ENCODE peak calls at places on chromosomes 4 and X, in ten cellular contexts. M, F, C, P, X, O, R, E, K and Q are unnamed samples.

GRCh38 chr4:89496851-89497250 is 189.3 kb upstream of the GPRIN3 start:
- DNase-seq in M (no peak), C (no peak), F (no peak), K (no peak), P (no peak), X (no peak), O (peak; percentile 40), R (no peak), E (no peak), Q (no peak)

GRCh38 chr4:37922323-37922722 is 31.4 kb downstream of the TBC1D1 start:
- DNase-seq in F (no peak), C (no peak), E (no peak), K (no peak), O (peak; percentile 34), P (no peak), M (no peak), X (no peak), R (no peak), Q (no peak)

GRCh38 chrX:19721726-19722370 is 165.6 kb downstream of the SH3KBP1 start:
- DNase-seq in C (no peak), K (no peak), E (no peak), R (no peak), X (peak; percentile 16), F (no peak), O (peak; percentile 59), M (no peak), P (no peak), Q (no peak)

GRCh38 chr4:114265342-114265741 is 285.9 kb upstream of the ARSJ start:
- DNase-seq in K (no peak), F (no peak), C (no peak), M (no peak), P (no peak), R (no peak), E (no peak), O (no peak), X (no peak), Q (no peak)

GRCh38 chr4:8917321-8917811 is 45.7 kb upstream of the HMX1 start:
- DNase-seq in F (no peak), P (no peak), K (no peak), M (no peak), E (peak; percentile 9), O (no peak), C (peak; percentile 23), R (no peak), X (no peak), Q (no peak)

GRCh38 chr4:52957220-52957686 is 95.1 kb downstream of the RASL11B start:
- DNase-seq in X (no peak), F (no peak), M (peak; percentile 67), K (no peak), R (no peak), O (no peak), P (no peak), C (no peak), E (no peak), Q (no peak)

GRCh38 chr4:90071289-90072235 is 55.6 kb upstream of the CCSER1 start:
- DNase-seq in P (no peak), O (no peak), F (no peak), K (no peak), R (no peak), X (no peak), M (no peak), E (no peak), C (no peak), Q (no peak)

GRCh38 chr4:73919691-73920090 is 50.5 kb downstream of the CXCL1 start:
- DNase-seq in K (no peak), C (no peak), O (no peak), E (no peak), M (no peak), R (no peak), P (no peak), F (no peak), X (no peak), Q (no peak)

GRCh38 chr4:183078634-183079033 is 20.4 kb upstream of the WWC2 start:
- DNase-seq in E (no peak), P (no peak), R (no peak), F (no peak), K (no peak), M (no peak), O (no peak), X (no peak), C (no peak), Q (no peak)

GRCh38 chr4:173371292-173372192 is 788 bp downstream of the SAP30 start:
- DNase-seq in C (peak; percentile 73), X (peak; percentile 79), F (peak; percentile 72), O (peak; percentile 41), R (peak; percentile 53), E (peak; percentile 67), K (peak; percentile 55), M (no peak), P (peak; percentile 62), Q (peak; percentile 80)

GRCh38 chrX:102835504-102836146 is 101.4 kb upstream of the RAB40AL start:
- DNase-seq in P (no peak), X (no peak), K (no peak), O (no peak), C (no peak), E (no peak), R (no peak), F (no peak), M (no peak), Q (no peak)

GRCh38 chrX:49792376-49792775 is 36.7 kb upstream of the PAGE4 start:
- DNase-seq in R (no peak), C (no peak), M (no peak), X (no peak), K (no peak), O (no peak), E (no peak), F (no peak), P (no peak), Q (no peak)

GRCh38 chrX:34288782-34289181 is 156.7 kb upstream of the FAM47A start:
- DNase-seq in K (no peak), F (no peak), E (no peak), R (no peak), P (no peak), X (no peak), C (no peak), M (no peak), O (peak; percentile 30), Q (no peak)

GRCh38 chrX:30183554-30183953 is 31.8 kb upstream of the MAGEB2 start:
- DNase-seq in R (no peak), E (no peak), X (no peak), P (no peak), M (no peak), O (no peak), K (no peak), C (no peak), F (no peak), Q (no peak)

GRCh38 chrX:11757729-11758399 is at the start of gene MSL3:
- DNase-seq in F (peak; percentile 50), P (peak; percentile 65), O (no peak), R (peak; percentile 63), M (peak; percentile 33), K (peak; percentile 46), C (peak; percentile 56), X (peak; percentile 58), E (peak; percentile 71), Q (peak; percentile 80)

GRCh38 chr4:65089666-65090065 is 580.6 kb downstream of the EPHA5 start:
- DNase-seq in E (no peak), K (no peak), M (no peak), X (no peak), F (no peak), P (peak; percentile 75), R (no peak), O (peak; percentile 87), C (no peak), Q (no peak)

GRCh38 chr4:94076498-94076897 is 131.2 kb upstream of the SMARCAD1 start:
- DNase-seq in E (no peak), P (no peak), R (no peak), F (no peak), M (no peak), O (no peak), X (no peak), C (no peak), K (no peak), Q (no peak)

GRCh38 chr4:167100120-167100519 is 134.2 kb downstream of the SPOCK3 start:
- DNase-seq in C (no peak), E (no peak), X (no peak), O (peak; percentile 29), R (no peak), P (no peak), M (peak; percentile 30), F (no peak), K (no peak), Q (no peak)

GRCh38 chrX:18654873-18655836 is 16.8 kb downstream of the RS1 start:
- DNase-seq in C (peak; percentile 28), M (peak; percentile 18), R (no peak), O (peak; percentile 13), F (no peak), E (no peak), P (no peak), X (no peak), K (no peak), Q (no peak)

GRCh38 chrX:138298268-138298667 is 413.2 kb downstream of the FGF13 start:
- DNase-seq in X (no peak), P (no peak), K (no peak), F (no peak), C (no peak), R (no peak), M (no peak), O (no peak), E (no peak), Q (no peak)